ENCODE peak calls at places on chromosome 15, in six cellular contexts. U is HCT116; T is skeletal muscle cell; J is GM13976; D is activated T-cell treated with anti-CD3 and anti-CD28 coated beads, Interleukin-2, amount 50 U/mL, for 24 hours; G is NCI-H1105. X is an unnamed sample.

GRCh38 chr15:35751421-35752133 is 205.6 kb upstream of the DPH6 start:
- DNase-seq in U (peak; percentile 68), T (no peak), J (peak; percentile 26), D (peak; percentile 32), G (peak; percentile 23), X (peak; percentile 56)

GRCh38 chr15:40844543-40844981 is 714 bp downstream of the SPINT1 start:
- DNase-seq in U (no peak), T (no peak), J (peak; percentile 81), D (peak; percentile 69), G (no peak), X (no peak)

GRCh38 chr15:88911766-88912118 is 1.4 kb downstream of the MFGE8 start:
- DNase-seq in U (no peak), T (no peak), J (peak; percentile 20), D (no peak), G (no peak), X (no peak)

GRCh38 chr15:70906842-70907241 is 14.2 kb downstream of the LRRC49 start:
- DNase-seq in U (no peak), T (peak; percentile 53), J (no peak), D (no peak), G (no peak), X (no peak)

GRCh38 chr15:94584833-94585244 is 353.5 kb downstream of the MCTP2 start:
- DNase-seq in U (no peak), T (no peak), J (peak; percentile 10), D (peak; percentile 57), G (no peak), X (no peak)

GRCh38 chr15:41689834-41690233 is 29.6 kb downstream of the MGA start:
- DNase-seq in U (no peak), T (no peak), J (no peak), D (no peak), G (no peak), X (no peak)

GRCh38 chr15:42921049-42921731 is 612 bp upstream of the TTBK2 start:
- DNase-seq in U (no peak), T (no peak), J (no peak), D (peak; percentile 64), G (no peak), X (no peak)

GRCh38 chr15:69578792-69579587 is 126.4 kb downstream of the RPLP1 start:
- DNase-seq in U (no peak), T (no peak), J (no peak), D (no peak), G (no peak), X (no peak)

GRCh38 chr15:65368646-65369045 is 9.2 kb downstream of the IGDCC3 start:
- DNase-seq in U (no peak), T (no peak), J (no peak), D (no peak), G (no peak), X (no peak)

GRCh38 chr15:40900256-40901052 is 6.2 kb downstream of the VPS18 start:
- DNase-seq in U (no peak), T (no peak), J (no peak), D (no peak), G (no peak), X (no peak)

GRCh38 chr15:60591491-60592385 is 112.8 kb upstream of the ICE2 start:
- DNase-seq in U (no peak), T (no peak), J (peak; percentile 68), D (no peak), G (no peak), X (peak; percentile 18)

GRCh38 chr15:28942521-28943035 is 56.8 kb downstream of the APBA2 start:
- DNase-seq in U (no peak), T (no peak), J (no peak), D (peak; percentile 30), G (no peak), X (no peak)

GRCh38 chr15:88690331-88690730 is 51.5 kb downstream of the ISG20 start:
- DNase-seq in U (no peak), T (no peak), J (no peak), D (no peak), G (no peak), X (no peak)

GRCh38 chr15:41507820-41508290 is 5.8 kb downstream of the LTK start:
- DNase-seq in U (no peak), T (no peak), J (no peak), D (no peak), G (no peak), X (no peak)

GRCh38 chr15:23529891-23530290 is 35.6 kb upstream of the MKRN3 start:
- DNase-seq in U (no peak), T (no peak), J (no peak), D (no peak), G (no peak), X (no peak)

GRCh38 chr15:36769110-36769509 is 189.7 kb downstream of the CDIN1 start:
- DNase-seq in U (no peak), T (peak; percentile 31), J (no peak), D (no peak), G (no peak), X (no peak)

GRCh38 chr15:98983333-98983732 is 24.3 kb downstream of the PGPEP1L start:
- DNase-seq in U (no peak), T (peak; percentile 41), J (no peak), D (no peak), G (no peak), X (peak; percentile 78)

GRCh38 chr15:71275098-71275497 is 159.8 kb downstream of the THSD4 start:
- DNase-seq in U (no peak), T (peak; percentile 45), J (no peak), D (no peak), G (no peak), X (no peak)

GRCh38 chr15:98555173-98555515 is 93.2 kb upstream of the IGF1R start:
- DNase-seq in U (no peak), T (no peak), J (no peak), D (no peak), G (no peak), X (no peak)

GRCh38 chr15:71051539-71051938 is 63.7 kb upstream of the THSD4 start:
- DNase-seq in U (no peak), T (peak; percentile 73), J (no peak), D (no peak), G (no peak), X (no peak)

GRCh38 chr15:88564741-88565140 is 18.3 kb upstream of the DET1 start:
- DNase-seq in U (no peak), T (no peak), J (no peak), D (no peak), G (no peak), X (no peak)

GRCh38 chr15:60208708-60209107 is 189.1 kb downstream of the ANXA2 start:
- DNase-seq in U (no peak), T (peak; percentile 7), J (no peak), D (no peak), G (peak; percentile 61), X (no peak)